ENCODE peak calls at places on chromosomes 11 and 22, in ten cellular contexts. Y, Q, W, A, X, K, C, P, N and V are unnamed samples.

GRCh38 chr11:94968334-94968958 is 4.9 kb downstream of the CWC15 start:
- DNase-seq in W (no peak), A (peak), P (no peak), Y (peak), C (peak), N (no peak), X (peak), K (no peak), Q (no peak), V (peak)

GRCh38 chr11:65522640-65523322 is 2.1 kb upstream of the SCYL1 start:
- DNase-seq in W (no peak), N (peak), P (no peak), Q (no peak), C (no peak), K (peak), A (no peak), X (no peak), Y (no peak), V (no peak)

GRCh38 chr11:47524200-47524874 is 28.6 kb downstream of the CELF1 start:
- DNase-seq in X (peak), P (no peak), W (no peak), Q (no peak), N (peak), Y (peak), A (peak), K (no peak), C (no peak), V (no peak)

GRCh38 chr11:24747275-24748251 is 250.7 kb downstream of the LUZP2 start:
- DNase-seq in C (no peak), Q (no peak), P (no peak), Y (no peak), N (no peak), W (no peak), K (no peak), X (no peak), A (no peak), V (no peak)

GRCh38 chr22:31221084-31221483 is 9.0 kb downstream of the LIMK2 start:
- DNase-seq in N (no peak), W (no peak), K (no peak), Q (no peak), Y (no peak), C (no peak), X (no peak), A (no peak), P (no peak), V (no peak)

GRCh38 chr11:26620282-26621045 is 48.4 kb upstream of the MUC15 start:
- DNase-seq in C (no peak), W (no peak), P (no peak), X (no peak), K (no peak), Q (no peak), Y (peak), N (no peak), A (no peak), V (no peak)

GRCh38 chr11:104897891-104898684 is at the start of gene CASP12:
- DNase-seq in K (no peak), Q (no peak), N (no peak), X (no peak), C (no peak), A (no peak), Y (no peak), P (no peak), W (no peak), V (no peak)

GRCh38 chr11:5910521-5910920 is 17.5 kb downstream of the OR52E5 start:
- DNase-seq in X (no peak), Q (no peak), P (no peak), A (no peak), N (no peak), K (no peak), Y (no peak), C (no peak), W (no peak), V (no peak)

DNA sequence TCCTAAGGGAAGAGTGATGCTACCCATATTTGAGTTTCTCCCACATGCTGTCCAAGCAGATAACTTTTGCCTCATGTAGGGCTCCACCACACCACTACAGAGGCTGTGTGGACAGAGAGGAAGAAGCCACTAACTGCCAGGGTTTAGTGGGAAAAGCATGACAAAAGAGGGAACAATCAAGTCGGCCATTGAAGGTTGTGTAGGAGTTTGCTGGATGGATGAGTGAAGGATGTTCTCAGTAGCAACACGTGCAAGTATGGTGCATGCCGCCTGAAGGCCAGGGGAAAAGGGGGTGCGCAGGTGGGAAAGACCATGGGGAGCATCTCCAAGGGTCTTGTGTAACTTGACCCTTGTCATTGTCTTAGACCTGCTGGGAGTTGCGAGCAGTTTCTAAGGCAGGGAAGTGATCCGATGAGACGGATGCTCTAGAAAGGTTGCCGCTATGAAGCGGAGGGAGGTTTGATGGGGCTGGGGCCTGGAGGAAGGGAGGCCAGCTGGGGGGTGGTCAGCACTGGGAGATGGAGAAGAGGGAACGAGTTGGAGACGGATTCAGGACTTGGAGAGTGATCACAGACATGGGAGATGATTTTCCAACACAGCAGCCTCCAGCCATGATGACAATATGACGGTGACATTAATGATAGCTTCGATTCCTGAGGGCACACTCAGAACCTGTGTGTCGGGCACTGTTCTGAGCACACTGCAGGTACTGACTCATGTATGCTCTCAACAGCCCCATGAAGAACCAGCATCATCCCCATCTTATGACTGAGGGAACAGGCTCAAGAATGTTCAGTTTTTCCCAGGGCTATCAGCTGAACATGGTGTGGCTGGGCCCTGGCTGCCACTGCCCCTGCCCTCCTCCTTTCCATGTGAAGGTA is 53.7 kb downstream of the CD6 start:
- DNase-seq in Q (no peak), P (no peak), A (no peak), N (no peak), W (no peak), K (no peak), X (no peak), C (no peak), Y (no peak), V (no peak)
- H3K4me3 ChIP-seq in Q (no peak), P (no peak), A (no peak), N (no peak), W (no peak), K (no peak), X (no peak), C (no peak), Y (no peak), V (no peak)

GRCh38 chr11:45997599-45997998 is 75.1 kb downstream of the LARGE2 start:
- DNase-seq in Y (no peak), P (peak), K (no peak), C (no peak), Q (no peak), N (no peak), X (no peak), A (no peak), W (no peak), V (no peak)
- TF ChIP-seq CTCF in Y (no peak), P (no peak), K (no peak), C (no peak), Q (no peak), N (no peak), X (no peak), A (no peak), W (no peak), V (no peak)

GRCh38 chr22:27935897-27936296 is 16.8 kb upstream of the PITPNB start:
- DNase-seq in Q (no peak), W (no peak), N (no peak), Y (no peak), X (no peak), A (no peak), K (no peak), P (no peak), C (no peak), V (no peak)

GRCh38 chr22:27930246-27931060 is 11.4 kb upstream of the PITPNB start:
- DNase-seq in C (no peak), P (no peak), Q (no peak), W (no peak), N (no peak), X (no peak), Y (peak), K (no peak), A (no peak), V (peak)

GRCh38 chr22:27934069-27934468 is 15.0 kb upstream of the PITPNB start:
- DNase-seq in Y (no peak), Q (no peak), P (no peak), N (no peak), K (no peak), A (no peak), W (no peak), C (no peak), X (no peak), V (no peak)

GRCh38 chr22:27937453-27937852 is 18.4 kb upstream of the PITPNB start:
- DNase-seq in X (no peak), A (no peak), C (no peak), Y (no peak), P (no peak), Q (no peak), W (no peak), N (no peak), K (no peak), V (no peak)

GRCh38 chr22:27933186-27933983 is 14.3 kb upstream of the PITPNB start:
- DNase-seq in K (no peak), Y (no peak), Q (no peak), P (no peak), X (no peak), N (no peak), A (no peak), C (no peak), W (no peak), V (no peak)
- H3K4me3 ChIP-seq in K (peak), Y (no peak), Q (no peak), P (peak), X (no peak), N (no peak), A (no peak), C (no peak), W (no peak), V (no peak)

DNA sequence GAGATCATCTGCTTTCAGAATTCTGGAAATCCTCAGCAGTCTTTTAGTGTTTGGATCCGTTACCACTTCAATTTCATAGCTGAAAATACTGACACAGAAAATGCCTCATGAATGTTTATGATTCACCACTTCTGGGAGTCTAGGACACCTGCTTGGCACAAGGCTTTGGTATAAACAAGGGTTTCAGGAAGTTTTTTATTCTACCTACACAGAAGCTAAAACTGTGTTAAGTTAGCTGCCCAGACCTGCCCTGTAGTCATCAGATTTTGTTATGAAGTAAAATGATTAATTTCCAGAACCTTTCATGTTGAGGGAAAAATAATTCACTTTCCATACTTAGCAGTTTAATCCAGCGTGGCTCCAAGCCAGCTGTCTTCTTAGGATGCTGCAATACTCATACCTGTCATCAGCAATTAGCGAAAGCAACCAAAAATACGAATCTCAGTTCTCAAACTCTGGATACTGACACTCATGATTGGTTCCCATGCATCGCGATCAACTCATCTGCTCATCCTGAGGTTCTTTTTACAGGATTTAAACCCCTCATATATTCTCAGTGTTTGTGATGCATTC is 458.5 kb upstream of the CCDC90B start:
- DNase-seq in P (no peak), N (no peak), X (no peak), K (no peak), Y (no peak), C (no peak), W (no peak), A (no peak), Q (no peak), V (no peak)
- TF ChIP-seq CTCF in P (no peak), N (no peak), X (no peak), K (no peak), Y (no peak), C (no peak), W (no peak), A (no peak), Q (no peak), V (no peak)

GRCh38 chr22:49141761-49142160 is 685.9 kb downstream of the BRD1 start:
- DNase-seq in K (no peak), C (no peak), W (no peak), A (no peak), Q (no peak), P (no peak), N (no peak), Y (no peak), X (no peak), V (no peak)

GRCh38 chr22:49140921-49141680 is 686.6 kb downstream of the BRD1 start:
- DNase-seq in X (no peak), Q (no peak), W (no peak), K (no peak), Y (no peak), A (no peak), P (no peak), N (no peak), C (no peak), V (no peak)

GRCh38 chr22:49138250-49138790 is 689.4 kb downstream of the BRD1 start:
- DNase-seq in X (no peak), C (no peak), Y (no peak), N (no peak), W (no peak), Q (no peak), P (no peak), K (no peak), A (no peak), V (no peak)

GRCh38 chr22:49137216-49137840 is 690.3 kb downstream of the BRD1 start:
- DNase-seq in X (no peak), Y (no peak), W (no peak), Q (no peak), N (no peak), P (no peak), C (no peak), K (no peak), A (no peak), V (no peak)

GRCh38 chr22:49139492-49140151 is 688.1 kb downstream of the BRD1 start:
- DNase-seq in W (no peak), A (no peak), N (no peak), K (no peak), C (no peak), Y (no peak), X (no peak), P (no peak), Q (no peak), V (no peak)
- H3K4me3 ChIP-seq in W (no peak), A (no peak), N (no peak), K (no peak), C (no peak), Y (no peak), X (no peak), P (no peak), Q (no peak), V (no peak)